ENCODE peak calls at places on chromosomes 13 and 19, in ten cellular contexts. K, E, Z, C, N, D, B, G, V and A are unnamed samples.

GRCh38 chr19:19591133-19591825 is 27.2 kb downstream of the PBX4 start:
- DNase-seq in K (peak; percentile 84), E (no peak), Z (peak; percentile 88), C (peak; percentile 94), N (peak; percentile 91), D (peak; percentile 97), B (peak; percentile 76), G (peak; percentile 53), V (peak; percentile 91), A (peak; percentile 86)

GRCh38 chr13:106096661-106097092 is 438.8 kb downstream of the EFNB2 start:
- DNase-seq in K (no peak), E (no peak), Z (no peak), C (no peak), N (no peak), D (no peak), B (peak; percentile 53), G (no peak), V (no peak), A (no peak)

GRCh38 chr19:5988520-5989387 is 10.8 kb upstream of the RANBP3 start:
- DNase-seq in K (no peak), E (no peak), Z (no peak), C (no peak), N (no peak), D (no peak), B (no peak), G (no peak), V (no peak), A (no peak)

GRCh38 chr19:55669418-55670279 is 5.4 kb upstream of the EPN1 start:
- DNase-seq in K (no peak), E (no peak), Z (no peak), C (no peak), N (no peak), D (no peak), B (no peak), G (no peak), V (no peak), A (no peak)

GRCh38 chr19:32945260-32945659 is 26.5 kb downstream of the CEP89 start:
- DNase-seq in K (no peak), E (no peak), Z (no peak), C (no peak), N (no peak), D (no peak), B (no peak), G (no peak), V (no peak), A (no peak)

GRCh38 chr13:38669234-38669964 is 17.5 kb upstream of the FREM2 start:
- DNase-seq in K (no peak), E (no peak), Z (no peak), C (no peak), N (no peak), D (no peak), B (no peak), G (no peak), V (no peak), A (no peak)

GRCh38 chr13:25977671-25978070 is 74.1 kb downstream of the SHISA2 start:
- DNase-seq in K (no peak), E (no peak), Z (no peak), C (no peak), N (no peak), D (no peak), B (no peak), G (no peak), V (no peak), A (no peak)

GRCh38 chr13:62432295-62432694 is 1016.6 kb upstream of the PCDH20 start:
- DNase-seq in K (no peak), E (no peak), Z (no peak), C (no peak), N (no peak), D (no peak), B (no peak), G (no peak), V (no peak), A (no peak)

GRCh38 chr19:2208975-2209374 is 27.2 kb downstream of the PLEKHJ1 start:
- DNase-seq in K (no peak), E (no peak), Z (no peak), C (no peak), N (no peak), D (no peak), B (no peak), G (no peak), V (no peak), A (no peak)
- TF ChIP-seq CTCF in K (no peak), E (no peak), Z (no peak), C (no peak), N (no peak), D (no peak), B (no peak), G (no peak), V (no peak), A (no peak)

DNA sequence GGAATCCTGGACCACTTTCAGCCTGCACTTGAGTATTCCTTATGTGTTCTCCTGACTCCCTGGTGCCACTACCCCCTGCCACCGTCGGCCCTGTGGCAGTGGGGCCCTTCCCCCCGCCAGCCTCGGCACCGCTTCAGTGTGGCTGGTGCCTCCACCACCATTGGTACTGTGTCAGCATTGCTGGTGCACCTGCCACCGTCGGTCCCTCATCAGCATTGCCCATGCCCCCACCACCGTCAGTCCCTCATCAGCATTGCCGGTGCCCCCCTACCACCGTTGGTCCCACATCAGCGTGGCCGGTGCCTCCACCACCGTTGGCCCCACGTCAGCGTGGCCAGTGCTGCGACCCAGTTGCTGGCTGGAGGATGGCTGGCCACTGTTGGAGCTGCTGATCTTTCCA is 228.5 kb downstream of the TM9SF2 start:
- DNase-seq in K (no peak), E (no peak), Z (no peak), C (no peak), N (no peak), D (no peak), B (no peak), G (no peak), V (no peak), A (no peak)
- H3K4me3 ChIP-seq in K (no peak overlapping the region), E (no peak overlapping the region), Z (no peak overlapping the region), C (no peak overlapping the region), N (no peak overlapping the region), D (no peak overlapping the region), B (no peak overlapping the region), G (no peak overlapping the region), V (no peak overlapping the region), A (no peak overlapping the region)

GRCh38 chr13:49926019-49926418 is 10.1 kb downstream of the SPRYD7 start:
- DNase-seq in K (no peak), E (no peak), Z (no peak), C (no peak), N (no peak), D (no peak), B (no peak), G (no peak), V (no peak), A (no peak)
- TF ChIP-seq CTCF in K (no peak), E (no peak), Z (no peak), C (no peak), N (no peak), D (no peak), B (no peak), G (no peak), V (no peak), A (no peak)

GRCh38 chr13:91397595-91397994 is 826 bp upstream of the GPC5 start:
- DNase-seq in K (no peak), E (no peak), Z (no peak), C (no peak), N (no peak), D (no peak), B (no peak), G (no peak), V (no peak), A (no peak)

GRCh38 chr13:91401916-91402315 is 3.5 kb downstream of the GPC5 start:
- DNase-seq in K (no peak), E (no peak), Z (no peak), C (no peak), N (no peak), D (no peak), B (no peak), G (no peak), V (peak; percentile 33), A (no peak)

GRCh38 chr13:91400094-91400462 is 1.7 kb downstream of the GPC5 start:
- DNase-seq in K (no peak), E (no peak), Z (no peak), C (no peak), N (no peak), D (no peak), B (no peak), G (no peak), V (peak; percentile 19), A (no peak)

GRCh38 chr13:91398413-91399188 is at the start of gene GPC5:
- DNase-seq in K (no peak), E (peak; percentile 76), Z (peak; percentile 45), C (peak; percentile 56), N (no peak), D (peak; percentile 33), B (peak; percentile 12), G (peak; percentile 83), V (peak; percentile 75), A (no peak)

DNA sequence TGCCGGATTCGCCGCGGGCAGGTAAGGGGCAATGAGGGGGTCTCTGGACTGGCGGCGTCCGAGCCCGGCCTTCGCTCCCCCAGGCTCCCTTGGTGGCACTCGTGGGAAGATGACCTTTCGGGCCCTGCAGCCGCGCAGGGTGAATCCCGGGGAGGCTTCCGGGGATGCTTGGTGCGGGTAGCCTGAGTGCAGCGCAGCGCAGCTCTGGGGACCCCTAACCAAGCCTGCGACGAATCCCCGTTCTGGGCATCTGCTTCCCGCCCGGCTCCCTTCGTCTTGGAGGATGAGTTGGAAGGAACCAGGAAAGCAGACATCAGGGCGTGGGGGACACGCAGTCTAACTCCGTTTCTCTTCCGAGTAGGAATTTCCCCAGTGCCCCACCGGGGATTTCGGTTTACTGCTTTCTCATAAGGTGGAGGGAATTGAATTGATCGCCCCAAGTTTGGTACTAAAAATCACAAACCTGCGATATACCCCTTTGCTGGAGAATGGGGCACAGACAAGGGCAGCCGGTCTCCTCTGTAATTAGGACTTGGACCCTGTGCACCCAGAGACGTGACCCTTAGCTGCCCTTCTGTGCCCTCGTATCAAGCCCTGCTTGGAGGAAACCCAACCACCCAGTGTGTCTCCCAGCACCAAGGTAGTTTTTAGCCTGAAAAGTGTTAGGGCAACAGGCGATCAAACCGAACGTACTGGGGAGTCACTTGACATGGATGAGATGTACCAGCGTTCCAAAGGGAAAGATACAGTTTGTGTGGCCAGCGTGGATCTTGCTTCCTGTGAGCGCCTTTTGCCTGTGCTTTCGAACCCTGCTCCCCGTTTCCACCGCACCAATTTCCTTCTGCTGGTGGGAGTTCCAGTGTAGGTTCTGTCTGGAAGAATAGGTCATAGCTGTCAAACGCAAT is 1.0 kb downstream of the GPC5 start:
- DNase-seq in K (no peak), E (no peak), Z (no peak), C (no peak), N (no peak), D (no peak), B (no peak), G (peak; percentile 13), V (no peak), A (no peak)
- H3K4me3 ChIP-seq in K (peak overlapping the region; percentile 67), E (peak overlapping the region; percentile 17), Z (peak overlapping the region; percentile 61), C (no peak overlapping the region), N (peak overlapping the region; percentile 34), D (no peak overlapping the region), B (peak overlapping the region; percentile 43), G (peak overlapping the region; percentile 45), V (no peak overlapping the region), A (no peak overlapping the region)

DNA sequence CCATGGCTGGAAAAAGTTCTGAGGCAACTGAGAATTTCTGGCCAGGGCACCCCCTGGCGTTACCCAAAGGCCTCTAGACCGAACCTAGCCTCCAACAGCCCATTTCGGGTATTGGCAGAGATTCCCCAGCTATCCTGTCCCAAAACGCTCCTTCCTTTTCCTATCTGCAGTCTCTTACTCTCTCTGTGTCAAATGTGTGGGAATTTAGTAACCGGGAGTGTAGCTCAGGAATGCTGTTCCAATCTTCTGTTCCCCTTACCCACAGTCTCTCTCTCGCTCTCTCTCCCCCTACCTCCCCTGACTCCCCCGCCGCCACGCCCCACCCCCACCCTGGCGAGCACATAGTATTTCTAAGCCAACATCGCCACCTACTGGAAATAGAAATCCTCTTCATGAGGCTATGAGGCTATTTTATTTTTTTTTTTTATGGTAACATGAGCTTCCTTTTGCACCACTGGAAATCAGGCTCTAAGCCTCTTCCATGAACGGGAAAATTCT is 27.0 kb downstream of the OXGR1 start:
- DNase-seq in K (no peak), E (no peak), Z (no peak), C (no peak), N (no peak), D (no peak), B (no peak), G (no peak), V (no peak), A (no peak)
- TF ChIP-seq CTCF in K (no peak), E (no peak), Z (no peak), C (no peak), N (no peak), D (no peak), B (no peak), G (no peak), V (no peak), A (no peak)